ENCODE peak calls at places on chromosome 18, in five cellular contexts. O is Peyer's patch, W is transverse colon, M is IMR-90, U is fibroblast of lung. H is an unnamed sample.

GRCh38 chr18:25244170-25244569 is 107.8 kb downstream of the ZNF521 start:
- DNase-seq in M (no peak), W (no peak), U (no peak), O (no peak), H (no peak)

GRCh38 chr18:69357590-69357989 is 43.1 kb upstream of the DOK6 start:
- DNase-seq in O (no peak), M (no peak), U (no peak), W (no peak), H (no peak)

GRCh38 chr18:36811430-36811829 is 17.4 kb downstream of the TPGS2 start:
- DNase-seq in M (peak; percentile 35), W (no peak), O (no peak), U (peak; percentile 54), H (no peak)

GRCh38 chr18:66439207-66439606 is 164.7 kb downstream of the CDH19 start:
- DNase-seq in O (no peak), M (no peak), W (no peak), U (no peak), H (no peak)

GRCh38 chr18:39622431-39622830 is 2056.8 kb upstream of the CELF4 start:
- DNase-seq in M (no peak), O (no peak), W (no peak), U (no peak), H (no peak)

GRCh38 chr18:13696961-13697360 is 29.4 kb downstream of the FAM210A start:
- DNase-seq in O (no peak), U (no peak), W (no peak), M (peak; percentile 17), H (no peak)

GRCh38 chr18:3508576-3509559 is 58.9 kb downstream of the TGIF1 start:
- DNase-seq in U (peak; percentile 11), O (no peak), M (no peak), W (no peak), H (no peak)

GRCh38 chr18:43396266-43396665 is 119.0 kb upstream of the SYT4 start:
- DNase-seq in U (peak; percentile 35), O (no peak), W (no peak), M (no peak), H (no peak)

GRCh38 chr18:54086863-54087262 is 137.6 kb downstream of the MBD2 start:
- DNase-seq in M (no peak), O (no peak), U (no peak), W (no peak), H (no peak)

GRCh38 chr18:36327352-36328316 is 30.1 kb downstream of the FHOD3 start:
- DNase-seq in O (no peak), M (no peak), U (no peak), W (no peak), H (no peak)

GRCh38 chr18:49843131-49843530 is 29.8 kb upstream of the ACAA2 start:
- DNase-seq in M (no peak), U (no peak), W (no peak), O (no peak), H (no peak)

DNA sequence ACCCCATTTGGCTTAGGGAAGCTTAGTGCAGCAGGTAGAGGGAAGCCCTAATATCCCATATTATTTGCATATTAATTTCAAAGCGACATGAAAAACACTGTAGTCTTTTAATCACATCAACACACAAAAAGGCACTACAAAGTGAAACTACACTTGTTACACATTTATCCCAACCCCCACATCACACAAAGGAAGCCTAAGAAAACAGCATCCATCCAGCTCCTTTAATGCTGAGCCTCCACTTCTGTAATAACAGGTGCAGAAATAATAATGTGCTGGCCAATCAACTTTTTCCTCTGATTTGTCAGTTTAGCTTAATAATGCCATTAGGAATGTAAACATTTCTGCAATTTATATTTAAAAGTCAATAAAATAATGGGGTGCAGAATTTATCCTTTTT is 274.0 kb downstream of the TCF4 start:
- DNase-seq in O (no peak), M (no peak), W (no peak), U (no peak), H (no peak)
- H3K4me3 ChIP-seq in O (no peak overlapping the region), M (no peak overlapping the region), W (no peak overlapping the region), U (no peak overlapping the region), H (no peak overlapping the region)

DNA sequence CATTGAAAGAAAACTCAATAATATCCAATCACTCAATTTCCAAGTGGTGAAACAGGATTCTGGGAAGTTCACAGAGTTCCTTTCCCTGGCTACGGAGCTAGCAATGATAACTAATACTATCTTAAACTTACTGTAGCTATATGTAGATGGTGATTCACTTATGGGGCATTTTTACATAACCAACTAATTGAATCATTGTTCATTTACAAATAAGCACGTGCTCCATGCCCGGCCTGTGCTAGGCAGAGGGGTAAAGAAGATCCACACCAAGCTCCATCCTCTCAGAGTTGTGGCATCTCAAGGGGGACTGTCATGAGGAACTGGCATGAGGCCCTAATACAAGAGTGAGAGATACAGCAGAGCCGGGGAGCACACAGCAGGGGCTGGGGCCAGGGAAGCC is 176.3 kb downstream of the ANKRD30B start:
- DNase-seq in W (no peak), U (peak; percentile 14), O (no peak), M (no peak), H (no peak)
- H3K9me3 ChIP-seq in W (no peaks in the 10 kb centered on the region), U (no peaks in the 10 kb centered on the region), O (no peaks in the 10 kb centered on the region), M (peaks cover 38% of the 10 kb centered on the region), H (no peaks in the 10 kb centered on the region)

GRCh38 chr18:77207540-77207939 is 42.1 kb upstream of the GALR1 start:
- DNase-seq in M (peak; percentile 65), O (no peak), U (peak; percentile 78), W (peak; percentile 32), H (peak; percentile 5)
- TF ChIP-seq CTCF in M (peak; percentile 62), O (peak; percentile 49), U (peak; percentile 80), W (no peak), H (peak; percentile 34)

DNA sequence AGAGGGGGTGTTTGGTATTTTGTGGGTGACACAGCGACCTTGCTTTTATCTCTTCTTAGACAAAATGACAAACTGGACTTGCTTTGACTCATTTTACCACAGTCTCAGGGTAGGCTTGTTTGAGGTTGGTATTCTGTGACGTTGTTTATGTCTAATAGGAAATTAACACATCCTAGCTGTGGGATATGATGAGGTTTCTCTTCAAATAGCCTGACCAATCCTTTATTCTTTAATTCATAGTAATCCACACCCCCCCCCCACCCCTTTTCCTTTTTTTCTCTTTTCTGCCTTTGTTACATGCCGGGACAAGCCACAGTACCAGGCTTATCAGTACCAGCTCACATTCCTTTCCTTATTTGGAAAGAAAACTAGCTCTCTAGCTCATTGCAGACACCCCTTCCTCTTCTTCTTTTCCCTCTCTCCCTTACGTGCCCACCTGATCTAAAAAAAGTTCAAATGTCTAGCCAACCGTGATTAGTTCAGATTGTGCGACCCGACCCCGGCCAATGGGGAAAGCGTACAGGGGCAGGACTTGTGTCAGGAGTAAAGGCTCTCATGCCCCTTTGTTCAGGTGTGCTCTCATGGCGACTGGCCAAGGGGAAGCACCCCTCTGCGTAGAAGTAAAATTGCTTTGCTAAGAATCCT is 52.2 kb upstream of the PTPRM start:
- DNase-seq in O (no peak), U (no peak), W (no peak), M (no peak), H (peak; percentile 32)
- H3K4me3 ChIP-seq in O (no peak overlapping the region), U (no peak overlapping the region), W (no peak overlapping the region), M (no peak overlapping the region), H (no peak overlapping the region)

GRCh38 chr18:5268874-5269273 is 26.7 kb downstream of the ZBTB14 start:
- DNase-seq in W (no peak), O (no peak), M (no peak), U (no peak), H (no peak)
- H3K9me3 ChIP-seq in W (peaks cover 5% of the 10 kb centered on the region), O (no peaks in the 10 kb centered on the region), M (no peaks in the 10 kb centered on the region), U (no peaks in the 10 kb centered on the region), H (no peaks in the 10 kb centered on the region)

GRCh38 chr18:64276736-64277135 is 127.8 kb upstream of the LINC00305 start:
- DNase-seq in U (no peak), O (no peak), W (no peak), M (no peak), H (no peak)
- TF ChIP-seq CTCF in U (no peak), O (no peak), W (no peak), M (no peak), H (no peak)

DNA sequence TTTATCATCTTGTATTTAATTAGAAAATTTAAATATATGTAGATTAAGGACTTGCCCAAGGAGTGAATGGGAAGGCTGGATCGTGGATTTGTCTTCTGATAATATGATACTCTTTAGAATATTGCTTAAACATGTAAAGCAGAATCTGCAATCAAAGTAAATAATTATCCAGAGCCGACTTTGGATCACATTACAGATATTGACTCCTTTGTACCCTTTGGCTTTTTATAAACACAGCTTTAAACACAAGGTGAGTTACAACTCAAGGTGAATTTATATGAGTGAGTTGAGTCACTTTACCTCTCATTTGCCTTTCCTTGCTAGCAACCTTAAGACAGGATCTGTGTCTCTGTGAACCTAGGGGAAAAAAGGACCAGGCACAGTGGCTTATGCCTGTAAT is 37.7 kb upstream of the SLC25A52 start:
- DNase-seq in O (no peak), M (no peak), W (no peak), U (no peak), H (no peak)
- H3K4me3 ChIP-seq in O (no peak overlapping the region), M (no peak overlapping the region), W (no peak overlapping the region), U (no peak overlapping the region), H (no peak overlapping the region)

DNA sequence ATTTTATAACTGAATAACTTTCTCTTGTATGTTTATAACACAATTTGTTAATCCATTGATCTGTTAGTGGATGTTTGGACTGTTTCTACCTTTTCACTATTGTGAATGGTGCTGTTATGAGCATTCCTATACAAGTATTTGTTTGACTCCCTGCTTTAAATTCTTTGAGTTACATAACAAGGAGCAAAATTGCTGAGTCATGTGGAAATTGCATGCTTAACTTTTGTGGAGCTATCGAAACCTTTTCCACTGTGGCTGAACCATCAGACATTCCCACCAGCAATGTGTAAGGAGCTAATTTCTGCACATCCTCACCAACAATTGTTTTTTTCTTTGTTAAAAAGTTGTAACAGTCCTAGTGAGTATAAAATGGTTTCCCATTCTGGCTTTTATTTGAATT is 415.5 kb downstream of the CBLN2 start:
- DNase-seq in M (no peak), O (no peak), U (no peak), W (no peak), H (no peak)
- H3K9me3 ChIP-seq in M (peaks cover 2% of the 10 kb centered on the region), O (no peaks in the 10 kb centered on the region), U (no peaks in the 10 kb centered on the region), W (no peaks in the 10 kb centered on the region), H (no peaks in the 10 kb centered on the region)

GRCh38 chr18:48059363-48060109 is 129.1 kb upstream of the SMAD2 start:
- DNase-seq in U (no peak), W (no peak), O (peak; percentile 39), M (no peak), H (no peak)
- TF ChIP-seq CTCF in U (no peak), W (no peak), O (no peak), M (no peak), H (no peak)

GRCh38 chr18:51110073-51110797 is 80.2 kb downstream of the SMAD4 start:
- DNase-seq in M (peak; percentile 5), O (peak; percentile 74), W (peak; percentile 69), U (peak; percentile 15), H (no peak)
- H3K4me3 ChIP-seq in M (no peak overlapping the region), O (no peak overlapping the region), W (peak overlapping the region; percentile 19), U (no peak overlapping the region), H (no peak overlapping the region)

H was measured in Caco-2.